ENCODE peak calls at places on chromosome 5, in four cellular contexts. X is GM12865, T is progenitor cell of endocrine pancreas, I is NCI-H1092. D is an unnamed sample.

GRCh38 chr5:173229966-173230740 is 4.9 kb downstream of the NKX2-5 start:
- DNase-seq in X (no peak), T (no peak), I (no peak), D (no peak)

GRCh38 chr5:94403483-94403882 is 214.9 kb downstream of the KIAA0825 start:
- DNase-seq in X (no peak), I (no peak), T (no peak), D (no peak)

GRCh38 chr5:105836906-105837305 is 1833.8 kb downstream of the EFNA5 start:
- DNase-seq in T (no peak), I (no peak), X (no peak), D (no peak)

GRCh38 chr5:129361441-129362025 is 98.6 kb upstream of the ADAMTS19 start:
- DNase-seq in X (peak), I (no peak), T (no peak), D (no peak)

GRCh38 chr5:37272564-37272963 is 23.4 kb upstream of the CPLANE1 start:
- DNase-seq in I (no peak), T (no peak), X (no peak), D (no peak)

GRCh38 chr5:92518318-92518913 is 1062.6 kb downstream of the NR2F1-AS1 start:
- DNase-seq in T (no peak), X (peak), I (no peak), D (no peak)

GRCh38 chr5:135492319-135492626 is 40.1 kb upstream of the TIFAB start:
- DNase-seq in I (no peak), T (no peak), X (no peak), D (no peak)

GRCh38 chr5:4857761-4858160 is 282.4 kb upstream of the ADAMTS16 start:
- DNase-seq in X (no peak), I (no peak), T (no peak), D (no peak)

GRCh38 chr5:177414481-177414880 is 5.1 kb upstream of the F12 start:
- DNase-seq in I (no peak), X (no peak), T (no peak), D (no peak)

GRCh38 chr5:38540348-38540747 is 16.1 kb downstream of the LIFR start:
- DNase-seq in X (no peak), I (peak), T (no peak), D (no peak)

GRCh38 chr5:164708831-164709230 is 1203.4 kb downstream of the MAT2B start:
- DNase-seq in I (no peak), X (no peak), T (no peak), D (no peak)

GRCh38 chr5:9698125-9698848 is 68.1 kb upstream of the TAS2R1 start:
- DNase-seq in I (no peak), T (no peak), X (no peak), D (no peak)

GRCh38 chr5:6158974-6159863 is 219.1 kb downstream of the MED10 start:
- DNase-seq in I (peak), T (no peak), X (no peak), D (no peak)

GRCh38 chr5:4977421-4977820 is 162.7 kb upstream of the ADAMTS16 start:
- DNase-seq in I (no peak), X (no peak), T (no peak), D (no peak)

GRCh38 chr5:113227798-113228197 is 207.0 kb downstream of the TSSK1B start:
- DNase-seq in I (no peak), T (no peak), X (no peak), D (no peak)

GRCh38 chr5:157198277-157199058 is 17.8 kb downstream of the ITK start:
- DNase-seq in X (no peak), I (no peak), T (no peak), D (no peak)

GRCh38 chr5:120386981-120387380 is 77.1 kb upstream of the PRR16 start:
- DNase-seq in T (no peak), X (no peak), I (no peak), D (no peak)

GRCh38 chr5:126099077-126099476 is 324.1 kb upstream of the GRAMD2B start:
- DNase-seq in X (no peak), T (no peak), I (no peak), D (no peak)

GRCh38 chr5:32504923-32505596 is 60.5 kb upstream of the ZFR start:
- DNase-seq in T (no peak), X (no peak), I (peak), D (no peak)

GRCh38 chr5:54516051-54516645 is 1.4 kb upstream of the SNX18 start:
- DNase-seq in T (no peak), X (no peak), I (no peak), D (no peak)

GRCh38 chr5:43428034-43428712 is 16.0 kb upstream of the CCL28 start:
- DNase-seq in X (no peak), I (no peak), T (no peak), D (no peak)

GRCh38 chr5:112472614-112473013 is 53.5 kb upstream of the EPB41L4A start:
- DNase-seq in T (no peak), X (no peak), I (no peak), D (no peak)

GRCh38 chr5:137470111-137470920 is 28.8 kb downstream of the SPOCK1 start:
- DNase-seq in T (no peak), X (no peak), I (no peak), D (no peak)

GRCh38 chr5:151597749-151598148 is 6.6 kb upstream of the FAT2 start:
- DNase-seq in I (no peak), T (no peak), X (no peak), D (no peak)

GRCh38 chr5:68251804-68252648 is 36.5 kb downstream of the PIK3R1 start:
- DNase-seq in X (no peak), I (no peak), T (no peak), D (no peak)

GRCh38 chr5:35815089-35815936 is 41.4 kb upstream of the IL7R start:
- DNase-seq in I (peak), X (peak), T (no peak), D (no peak)

GRCh38 chr5:175285263-175285662 is 158.7 kb downstream of the DRD1 start:
- DNase-seq in X (no peak), T (no peak), I (no peak), D (no peak)

GRCh38 chr5:135598691-135599395 is 20.1 kb upstream of the CXCL14 start:
- DNase-seq in I (no peak), T (no peak), X (no peak), D (no peak)

GRCh38 chr5:124395287-124395686 is 351.2 kb downstream of the ZNF608 start:
- DNase-seq in T (no peak), X (no peak), I (peak), D (peak)

GRCh38 chr5:116442095-116442534 is 132.5 kb downstream of the SEMA6A start:
- DNase-seq in X (no peak), T (no peak), I (peak), D (no peak)

D was measured in neuronal stem cell.